ENCODE peak calls at places on chromosomes 2 and 18, in four cellular contexts. One of them, this sample, is unnamed.

GRCh38 chr2:150214626-150215025 is 272.8 kb downstream of the RND3 start:
- DNase-seq in neural progenitor cell: peak; percentile 53
- DNase-seq in IMR-90: no peak
- DNase-seq in H1: no peak
- DNase-seq in this sample: no peak

GRCh38 chr2:120052597-120052996 is 39.7 kb downstream of the EPB41L5 start:
- DNase-seq in H1: no peak
- DNase-seq in neural progenitor cell: no peak
- DNase-seq in IMR-90: peak; percentile 24
- DNase-seq in this sample: no peak

GRCh38 chr18:57352761-57353136 is 392 bp downstream of the ST8SIA3 start:
- DNase-seq in IMR-90: no peak
- DNase-seq in H1: no peak
- DNase-seq in neural progenitor cell: peak; percentile 52
- DNase-seq in this sample: no peak

GRCh38 chr2:71001592-71002570 is 7.2 kb upstream of the TEX261 start:
- DNase-seq in neural progenitor cell: peak; percentile 89
- DNase-seq in IMR-90: no peak
- DNase-seq in H1: no peak
- DNase-seq in this sample: no peak

GRCh38 chr2:98334439-98335078 is 11.7 kb upstream of the CNGA3 start:
- DNase-seq in H1: no peak
- DNase-seq in IMR-90: peak; percentile 91
- DNase-seq in neural progenitor cell: peak; percentile 15
- DNase-seq in this sample: peak; percentile 83

GRCh38 chr18:58580623-58581022 is 48.3 kb downstream of the ALPK2 start:
- DNase-seq in IMR-90: peak; percentile 60
- DNase-seq in neural progenitor cell: peak; percentile 38
- DNase-seq in H1: no peak
- DNase-seq in this sample: peak; percentile 74

GRCh38 chr2:121798617-121799016 is 43.2 kb downstream of the TSN start:
- DNase-seq in IMR-90: no peak
- DNase-seq in neural progenitor cell: no peak
- DNase-seq in H1: no peak
- DNase-seq in this sample: no peak

GRCh38 chr2:32933756-32934095 is 13.0 kb upstream of the LTBP1 start:
- DNase-seq in H1: no peak
- DNase-seq in neural progenitor cell: no peak
- DNase-seq in IMR-90: no peak
- DNase-seq in this sample: no peak

GRCh38 chr2:121135168-121135853 is 149.7 kb downstream of the TFCP2L1 start:
- DNase-seq in IMR-90: no peak
- DNase-seq in H1: no peak
- DNase-seq in neural progenitor cell: no peak
- DNase-seq in this sample: no peak

GRCh38 chr18:50783553-50783952 is 36.3 kb downstream of the MRO start:
- DNase-seq in H1: no peak
- DNase-seq in IMR-90: no peak
- DNase-seq in neural progenitor cell: no peak
- DNase-seq in this sample: no peak

GRCh38 chr18:2847341-2848144 is 737 bp downstream of the EMILIN2 start:
- DNase-seq in neural progenitor cell: peak; percentile 73
- DNase-seq in H1: no peak
- DNase-seq in IMR-90: no peak
- DNase-seq in this sample: peak; percentile 48

GRCh38 chr2:199457147-199458016 is at the start of gene SATB2:
- DNase-seq in IMR-90: peak; percentile 78
- DNase-seq in neural progenitor cell: peak; percentile 69
- DNase-seq in H1: no peak
- DNase-seq in this sample: peak; percentile 83

GRCh38 chr2:177397501-177398289 is 5.1 kb downstream of the AGPS start:
- DNase-seq in neural progenitor cell: no peak
- DNase-seq in IMR-90: peak; percentile 89
- DNase-seq in H1: no peak
- DNase-seq in this sample: peak; percentile 50

GRCh38 chr2:211846714-211847113 is 691.9 kb downstream of the ERBB4 start:
- DNase-seq in H1: no peak
- DNase-seq in IMR-90: no peak
- DNase-seq in neural progenitor cell: no peak
- DNase-seq in this sample: no peak

GRCh38 chr2:43759195-43759594 is 14.6 kb upstream of the DYNC2LI1 start:
- DNase-seq in H1: no peak
- DNase-seq in IMR-90: peak; percentile 73
- DNase-seq in neural progenitor cell: no peak
- DNase-seq in this sample: peak; percentile 59

GRCh38 chr18:63869374-63869773 is 18.1 kb upstream of the SERPINB2 start:
- DNase-seq in H1: no peak
- DNase-seq in neural progenitor cell: no peak
- DNase-seq in IMR-90: peak; percentile 91
- DNase-seq in this sample: no peak

GRCh38 chr2:120539937-120540718 is 194.2 kb downstream of the INHBB start:
- DNase-seq in IMR-90: peak; percentile 92
- DNase-seq in H1: no peak
- DNase-seq in neural progenitor cell: peak; percentile 23
- DNase-seq in this sample: peak; percentile 99

GRCh38 chr2:188381614-188382013 is 89.9 kb downstream of the GULP1 start:
- DNase-seq in IMR-90: peak; percentile 92
- DNase-seq in neural progenitor cell: no peak
- DNase-seq in H1: no peak
- DNase-seq in this sample: peak; percentile 58

GRCh38 chr2:240785424-240786335 is 34.3 kb downstream of the KIF1A start:
- DNase-seq in H1: no peak
- DNase-seq in IMR-90: no peak
- DNase-seq in neural progenitor cell: no peak
- DNase-seq in this sample: no peak

GRCh38 chr18:58856881-58857280 is 7.8 kb upstream of the ZNF532 start:
- DNase-seq in neural progenitor cell: no peak
- DNase-seq in H1: no peak
- DNase-seq in IMR-90: peak; percentile 83
- DNase-seq in this sample: peak; percentile 80

GRCh38 chr2:100821255-100821912 is 1.4 kb downstream of the NPAS2 start:
- DNase-seq in IMR-90: no peak
- DNase-seq in H1: no peak
- DNase-seq in neural progenitor cell: peak; percentile 29
- DNase-seq in this sample: peak; percentile 51

GRCh38 chr18:808086-808485 is 4.0 kb downstream of the YES1 start:
- DNase-seq in neural progenitor cell: no peak
- DNase-seq in IMR-90: peak; percentile 64
- DNase-seq in H1: no peak
- DNase-seq in this sample: peak; percentile 19

GRCh38 chr18:805755-806110 is 6.3 kb downstream of the YES1 start:
- DNase-seq in neural progenitor cell: no peak
- DNase-seq in H1: no peak
- DNase-seq in IMR-90: no peak
- DNase-seq in this sample: no peak

GRCh38 chr18:809985-810642 is 1.9 kb downstream of the YES1 start:
- DNase-seq in neural progenitor cell: no peak
- DNase-seq in IMR-90: no peak
- DNase-seq in H1: no peak
- DNase-seq in this sample: no peak

GRCh38 chr18:811192-812122 is 585 bp downstream of the YES1 start:
- DNase-seq in IMR-90: peak; percentile 26
- DNase-seq in neural progenitor cell: peak; percentile 67
- DNase-seq in H1: no peak
- DNase-seq in this sample: peak; percentile 69

GRCh38 chr18:808502-808901 is 3.5 kb downstream of the YES1 start:
- DNase-seq in neural progenitor cell: no peak
- DNase-seq in H1: no peak
- DNase-seq in IMR-90: no peak
- DNase-seq in this sample: no peak
- H3K4me3 ChIP-seq in neural progenitor cell: no peak overlapping the region
- H3K4me3 ChIP-seq in H1: no peak overlapping the region
- H3K4me3 ChIP-seq in IMR-90: no peak overlapping the region
- H3K4me3 ChIP-seq in this sample: no peak overlapping the region

DNA sequence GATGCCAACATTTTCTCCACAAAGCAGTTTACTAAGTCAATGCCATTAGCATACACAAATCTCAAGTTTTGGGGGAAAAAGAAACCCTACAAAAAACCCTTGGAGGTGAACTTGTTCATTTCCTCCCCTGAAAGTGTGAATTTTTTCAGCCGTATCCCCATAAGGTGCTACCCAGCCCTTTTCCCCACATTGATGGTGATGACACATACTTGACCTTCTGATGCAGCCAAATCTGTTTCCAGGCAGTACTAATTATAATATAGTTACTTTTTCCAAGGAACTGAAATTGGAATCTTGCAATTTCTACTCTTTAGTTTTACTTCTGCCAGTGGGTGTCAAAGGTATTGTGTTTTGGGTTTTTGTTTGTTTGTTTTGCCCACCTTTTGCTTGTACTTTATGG is 474.5 kb downstream of the TGIF1 start:
- DNase-seq in neural progenitor cell: no peak
- DNase-seq in IMR-90: no peak
- DNase-seq in H1: no peak
- DNase-seq in this sample: no peak
- H3K4me1 ChIP-seq in neural progenitor cell: no peaks in the 10 kb centered on the region
- H3K4me1 ChIP-seq in IMR-90: peaks cover 14% of the 10 kb centered on the region
- H3K4me1 ChIP-seq in H1: no peaks in the 10 kb centered on the region
- H3K4me1 ChIP-seq in this sample: peaks cover 27% of the 10 kb centered on the region

DNA sequence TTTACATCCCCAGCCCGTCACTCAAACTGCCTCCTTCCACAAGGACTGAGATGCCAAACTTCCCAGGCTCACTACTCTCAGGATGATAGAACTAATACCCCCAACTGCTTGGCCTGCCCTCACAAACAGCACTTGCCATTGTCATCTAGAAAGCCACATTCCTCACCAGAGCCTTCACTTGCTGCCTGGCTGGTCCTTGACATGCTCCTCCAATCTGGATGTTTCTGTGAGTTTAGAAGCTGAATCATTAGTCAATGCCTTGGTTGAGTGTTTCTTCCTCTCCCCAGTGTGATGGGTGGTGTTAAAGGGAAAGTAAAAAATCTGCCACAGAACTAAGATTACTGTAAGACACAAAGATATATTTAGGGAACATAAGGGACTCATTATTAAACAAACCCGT is 52.5 kb downstream of the MARCHF4 start:
- DNase-seq in H1: no peak
- DNase-seq in IMR-90: peak; percentile 40
- DNase-seq in neural progenitor cell: peak; percentile 79
- DNase-seq in this sample: peak; percentile 52
- H3K9ac ChIP-seq in H1: no peak overlapping the region
- H3K9ac ChIP-seq in IMR-90: no peak overlapping the region
- H3K9ac ChIP-seq in neural progenitor cell: no peak overlapping the region
- H3K9ac ChIP-seq in this sample: no peak overlapping the region

GRCh38 chr2:192005214-192005613 is 158.3 kb upstream of the CAVIN2 start:
- DNase-seq in IMR-90: no peak
- DNase-seq in neural progenitor cell: no peak
- DNase-seq in H1: no peak
- DNase-seq in this sample: no peak

GRCh38 chr2:192000196-192000990 is 153.5 kb upstream of the CAVIN2 start:
- DNase-seq in IMR-90: no peak
- DNase-seq in H1: no peak
- DNase-seq in neural progenitor cell: no peak
- DNase-seq in this sample: no peak

GRCh38 chr2:192007819-192008218 is 160.9 kb upstream of the CAVIN2 start:
- DNase-seq in neural progenitor cell: no peak
- DNase-seq in IMR-90: peak; percentile 65
- DNase-seq in H1: no peak
- DNase-seq in this sample: peak; percentile 58

GRCh38 chr2:192002418-192002817 is 155.5 kb upstream of the CAVIN2 start:
- DNase-seq in neural progenitor cell: no peak
- DNase-seq in IMR-90: no peak
- DNase-seq in H1: no peak
- DNase-seq in this sample: no peak

DNA sequence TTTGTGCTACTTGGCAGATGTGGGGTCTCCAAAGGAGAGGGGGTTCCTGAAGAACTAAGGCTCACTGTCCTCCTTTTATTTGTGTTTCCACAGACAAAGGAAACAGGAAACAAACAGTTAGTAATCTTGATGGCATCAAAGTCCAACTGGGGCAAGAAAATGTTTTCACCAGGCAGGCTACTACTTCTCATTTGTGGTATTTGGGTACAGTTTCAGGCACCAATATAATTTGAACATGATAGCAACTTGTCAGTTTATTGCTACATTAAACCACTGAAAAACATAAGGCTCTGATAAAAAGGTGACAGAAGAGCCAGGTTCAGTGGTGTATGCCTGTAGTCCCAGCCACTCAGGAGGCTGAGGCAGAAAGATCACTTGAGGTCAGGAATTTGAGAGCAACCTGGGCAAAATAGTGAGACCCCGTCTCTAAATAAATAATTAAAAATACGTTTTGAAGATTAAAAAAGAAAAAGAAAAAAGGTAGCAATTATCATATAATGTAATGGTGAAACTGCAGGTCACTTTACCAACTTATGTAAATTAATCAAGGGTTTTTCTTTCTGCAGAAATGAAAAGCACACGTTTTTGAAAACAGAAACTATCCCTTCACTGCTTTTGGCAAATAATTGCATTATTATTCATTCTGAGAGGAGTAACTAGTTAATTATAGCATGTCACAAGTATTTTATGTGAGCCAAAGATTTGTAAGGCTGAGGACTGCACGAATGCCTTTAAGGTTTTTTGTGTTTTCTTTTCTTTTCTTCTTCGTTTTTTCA is 157.5 kb upstream of the CAVIN2 start:
- DNase-seq in IMR-90: no peak
- DNase-seq in neural progenitor cell: no peak
- DNase-seq in H1: no peak
- DNase-seq in this sample: no peak
- H3K4me3 ChIP-seq in IMR-90: no peak overlapping the region
- H3K4me3 ChIP-seq in neural progenitor cell: no peak overlapping the region
- H3K4me3 ChIP-seq in H1: no peak overlapping the region
- H3K4me3 ChIP-seq in this sample: no peak overlapping the region

GRCh38 chr2:179097131-179097530 is 47.2 kb upstream of the CCDC141 start:
- DNase-seq in IMR-90: no peak
- DNase-seq in neural progenitor cell: no peak
- DNase-seq in H1: no peak
- DNase-seq in this sample: no peak
- H3K4me1 ChIP-seq in IMR-90: no peaks in the 10 kb centered on the region
- H3K4me1 ChIP-seq in neural progenitor cell: no peaks in the 10 kb centered on the region
- H3K4me1 ChIP-seq in H1: no peaks in the 10 kb centered on the region
- H3K4me1 ChIP-seq in this sample: no peaks in the 10 kb centered on the region

GRCh38 chr18:55534996-55535395 is 53.0 kb downstream of the TCF4 start:
- DNase-seq in H1: no peak
- DNase-seq in IMR-90: no peak
- DNase-seq in neural progenitor cell: no peak
- DNase-seq in this sample: no peak
- H3K9ac ChIP-seq in H1: no peak overlapping the region
- H3K9ac ChIP-seq in IMR-90: no peak overlapping the region
- H3K9ac ChIP-seq in neural progenitor cell: no peak overlapping the region
- H3K9ac ChIP-seq in this sample: peak overlapping the region; percentile 5